ENCODE peak calls at places on chromosomes 13 and 19, in nine cellular contexts. N is K562, H is IMR-90, U is esophagus squamous epithelium, W is Peyer's patch, C is A549, L is tibial nerve, X is lower leg skin, E is transverse colon. I is an unnamed sample.

GRCh38 chr19:17733127-17733526 is 13.8 kb downstream of the MAP1S start:
- DNase-seq in N (no peak), H (no peak), U (no peak), W (no peak), C (no peak), L (no peak), X (no peak), E (no peak), I (no peak)

GRCh38 chr13:21344662-21345176 is 114.4 kb downstream of the ZDHHC20 start:
- DNase-seq in N (no peak), H (no peak), U (no peak), W (no peak), C (no peak), L (no peak), X (no peak), E (no peak), I (no peak)

GRCh38 chr13:75368167-75368566 is 113.8 kb downstream of the TBC1D4 start:
- DNase-seq in N (no peak), H (peak; percentile 92), U (no peak), W (no peak), C (no peak), L (no peak), X (no peak), E (no peak), I (peak; percentile 93)

GRCh38 chr19:28990522-28990921 is 222.4 kb downstream of the UQCRFS1 start:
- DNase-seq in N (no peak), H (no peak), U (no peak), W (no peak), C (no peak), L (no peak), X (no peak), E (no peak), I (no peak)

GRCh38 chr13:109012115-109012514 is 382.7 kb downstream of the MYO16 start:
- DNase-seq in N (no peak), H (no peak), U (no peak), W (no peak), C (no peak), L (no peak), X (no peak), E (no peak), I (no peak)

GRCh38 chr19:30267332-30267731 is 104.9 kb upstream of the ZNF536 start:
- DNase-seq in N (no peak), H (no peak), U (no peak), W (no peak), C (no peak), L (no peak), X (no peak), E (no peak), I (no peak)

GRCh38 chr19:5585461-5586299 is 17.9 kb upstream of the TINCR start:
- DNase-seq in N (peak; percentile 84), H (no peak), U (no peak), W (no peak), C (no peak), L (no peak), X (no peak), E (no peak), I (no peak)

GRCh38 chr13:98291658-98292057 is 114.6 kb upstream of the RNF113B start:
- DNase-seq in N (no peak), H (no peak), U (no peak), W (no peak), C (no peak), L (no peak), X (no peak), E (no peak), I (no peak)

GRCh38 chr13:30290812-30291436 is 16.4 kb downstream of the KATNAL1 start:
- DNase-seq in N (no peak), H (no peak), U (no peak), W (no peak), C (no peak), L (no peak), X (no peak), E (no peak), I (no peak)

GRCh38 chr19:35704218-35704617 is at the start of gene ZBTB32:
- DNase-seq in N (peak; percentile 98), H (peak; percentile 61), U (no peak), W (no peak), C (no peak), L (no peak), X (no peak), E (peak; percentile 30), I (peak; percentile 76)

GRCh38 chr13:21228738-21229137 is 52.3 kb downstream of the MRPL57 start:
- DNase-seq in N (no peak), H (no peak), U (no peak), W (no peak), C (no peak), L (no peak), X (no peak), E (no peak), I (no peak)

GRCh38 chr13:39462456-39462855 is 140.5 kb downstream of the LHFPL6 start:
- DNase-seq in N (no peak), H (no peak), U (no peak), W (no peak), C (no peak), L (no peak), X (no peak), E (no peak), I (peak; percentile 26)

GRCh38 chr13:47147784-47148062 is 250.9 kb upstream of the HTR2A start:
- DNase-seq in N (no peak), H (no peak), U (no peak), W (no peak), C (no peak), L (no peak), X (no peak), E (no peak), I (no peak)

GRCh38 chr19:52398091-52398461 is 427 bp downstream of the ZNF528 start:
- DNase-seq in N (peak; percentile 9), H (peak; percentile 1), U (no peak), W (no peak), C (no peak), L (no peak), X (no peak), E (peak; percentile 8), I (no peak)

DNA sequence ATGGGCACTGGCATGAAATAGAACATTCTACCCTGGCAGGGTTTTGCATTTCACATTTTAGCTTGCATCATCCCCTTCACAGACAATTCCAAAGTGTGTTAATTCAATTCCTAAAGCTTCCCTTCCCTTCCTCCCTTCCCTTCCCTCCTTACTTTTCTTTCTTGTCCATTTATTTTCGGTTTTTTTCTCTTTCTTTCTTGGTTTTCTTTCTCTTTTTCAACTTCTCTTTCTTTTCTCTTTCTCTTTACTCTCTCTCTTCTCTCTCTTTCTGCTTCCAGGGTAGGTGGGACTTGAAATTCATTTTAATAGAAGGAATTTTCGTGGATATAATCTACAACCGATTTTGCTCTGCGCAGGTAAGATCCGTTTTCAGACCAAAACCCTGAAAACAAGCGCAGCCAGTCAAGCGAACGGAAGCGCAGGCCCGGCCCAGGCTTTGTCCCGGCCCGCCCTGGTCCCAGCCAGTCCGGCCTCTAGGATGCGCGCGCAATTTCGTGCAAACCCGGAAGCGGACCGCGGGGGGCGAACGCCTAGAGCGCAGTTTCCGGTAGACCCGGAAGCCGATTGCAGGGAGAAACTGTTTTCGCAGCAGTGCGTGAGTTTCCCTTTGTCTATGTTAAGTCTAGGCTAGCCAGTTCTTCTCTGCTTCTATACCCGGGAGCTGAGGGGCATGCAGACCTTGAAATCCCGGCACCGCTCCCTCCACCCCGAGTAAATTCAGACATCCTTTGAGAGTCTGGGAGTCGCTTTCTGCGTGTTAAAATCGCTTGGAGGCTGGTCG is at the start of gene ZNF528:
- DNase-seq in N (peak; percentile 88), H (peak; percentile 92), U (peak; percentile 76), W (peak; percentile 98), C (peak; percentile 6), L (peak; percentile 93), X (peak; percentile 99), E (peak; percentile 96), I (peak; percentile 92)
- TF ChIP-seq POLR2A in N (no peak), H (peak; percentile 80), U (no peak), W (peak; percentile 45), C (no peak), L (peak; percentile 60), X (no peak), E (peak; percentile 70), I (peak; percentile 84)

DNA sequence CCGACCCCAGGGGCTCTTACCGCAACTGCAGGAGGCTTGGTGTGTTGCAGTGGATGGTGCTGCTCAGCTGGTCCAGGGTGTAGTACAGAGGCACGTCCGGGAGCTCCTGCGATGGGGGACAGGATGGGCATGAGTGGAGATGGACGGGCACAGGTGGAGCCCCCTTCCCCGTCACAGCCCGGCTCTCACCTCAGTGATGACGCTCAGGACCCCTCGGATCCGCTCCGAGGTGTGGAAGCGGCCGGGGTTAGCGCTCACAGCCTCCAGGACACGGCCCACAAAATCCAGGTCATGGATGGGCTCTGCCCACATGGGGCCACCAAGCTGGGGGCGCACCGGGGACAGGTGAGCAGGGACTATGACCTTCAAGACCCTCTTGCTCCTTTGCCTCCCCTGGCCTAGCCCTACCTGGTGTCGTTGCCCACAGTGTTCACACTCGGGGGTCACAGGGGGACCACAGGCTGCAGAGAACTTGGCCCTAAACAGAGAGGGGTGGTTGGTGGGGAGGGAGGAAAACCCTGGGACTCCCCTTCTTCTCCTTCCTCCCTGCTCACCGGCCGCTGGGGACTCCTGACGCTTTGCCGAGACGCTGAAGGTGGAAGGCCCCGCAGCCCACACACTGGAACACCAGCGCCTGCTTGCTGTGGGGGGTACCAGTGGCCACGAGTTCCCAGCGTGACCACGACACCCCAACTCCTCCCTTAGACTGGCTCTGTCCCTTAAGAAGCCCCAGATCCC is 6.9 kb upstream of the LYL1 start:
- DNase-seq in N (no peak), H (no peak), U (no peak), W (no peak), C (no peak), L (no peak), X (no peak), E (no peak), I (no peak)
- TF ChIP-seq POLR2A in N (no peak), H (no peak), U (no peak), W (no peak), C (no peak), L (no peak), X (no peak), E (no peak), I (no peak)

GRCh38 chr13:113209336-113209879 is at the start of gene CUL4A:
- DNase-seq in N (peak; percentile 74), H (peak; percentile 60), U (no peak), W (peak; percentile 89), C (peak; percentile 38), L (peak; percentile 64), X (peak; percentile 96), E (peak; percentile 86), I (no peak)
- TF ChIP-seq POLR2A in N (no peak), H (no peak), U (no peak), W (peak; percentile 13), C (peak; percentile 42), L (peak; percentile 36), X (no peak), E (no peak), I (peak; percentile 40)

DNA sequence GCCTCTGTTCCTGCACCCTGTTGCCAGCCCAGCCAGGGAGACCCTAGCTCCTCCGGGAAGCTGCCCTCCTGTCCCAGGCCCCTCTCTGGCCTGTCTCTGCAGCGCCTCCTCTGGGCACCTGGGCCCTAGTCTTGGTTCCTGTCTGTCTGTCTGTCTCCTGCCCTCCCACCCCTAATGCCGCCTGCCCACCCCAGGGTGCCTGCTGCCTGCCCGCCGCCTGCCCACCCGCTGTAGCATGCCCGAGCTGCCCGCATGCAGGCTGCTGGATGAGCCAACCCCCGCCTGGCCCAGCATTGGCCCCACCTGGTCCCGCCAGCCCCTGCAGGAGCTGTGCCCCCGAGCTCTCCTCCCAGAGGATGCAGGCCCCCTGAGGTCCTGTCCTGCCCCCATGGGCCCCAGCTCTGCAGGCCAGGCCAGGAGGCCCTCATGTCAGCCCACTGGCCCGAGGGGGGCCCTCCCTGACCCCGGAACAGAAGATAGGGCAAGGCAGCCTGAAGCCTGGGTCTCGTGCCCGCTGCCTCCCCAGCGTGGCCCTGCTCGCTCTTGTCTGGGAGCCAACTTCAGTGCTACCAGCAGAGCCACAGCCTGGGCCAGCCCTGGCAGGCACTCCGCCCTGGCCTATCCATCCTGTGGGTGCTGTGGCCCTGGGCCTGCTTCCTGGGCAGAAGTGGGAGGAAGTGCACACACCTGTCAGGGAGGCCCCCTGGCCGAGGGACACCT is 5.2 kb downstream of the MAP2K7 start:
- DNase-seq in N (no peak), H (no peak), U (no peak), W (peak; percentile 39), C (no peak), L (no peak), X (no peak), E (no peak), I (no peak)
- TF ChIP-seq POLR2A in N (no peak), H (no peak), U (no peak), W (no peak), C (no peak), L (no peak), X (no peak), E (no peak), I (no peak)

I was measured in endothelial cell of umbilical vein.